ENCODE peak calls at places on chromosomes 16 and 17, in ten cellular contexts. T is ascending aorta, G is brain microvascular endothelial cell, K is tibial artery, C is IMR-90, D is spleen, V is body of pancreas, N is fibroblast of villous mesenchyme, R is SK-N-SH, H is AG04450. Q is an unnamed sample.

GRCh38 chr16:88922826-88923410 is 54.1 kb downstream of the CBFA2T3 start:
- DNase-seq in K (no peak), H (no peak), D (no peak), C (no peak), N (no peak), V (no peak), G (no peak), T (no peak), R (no peak), Q (no peak)

GRCh38 chr17:67491009-67491677 is 114.1 kb downstream of the PITPNC1 start:
- DNase-seq in T (peak; percentile 77), D (peak; percentile 81), C (peak; percentile 98), H (peak; percentile 93), G (peak; percentile 100), R (peak; percentile 89), V (peak; percentile 99), N (peak; percentile 99), K (peak; percentile 89), Q (peak; percentile 98)

GRCh38 chr17:78890111-78890897 is 12.7 kb downstream of the CEP295NL start:
- DNase-seq in C (no peak), V (no peak), T (peak; percentile 46), R (no peak), N (peak; percentile 96), H (no peak), G (no peak), K (peak; percentile 74), D (peak; percentile 94), Q (no peak)

GRCh38 chr17:82559779-82560642 is 40.5 kb downstream of the FOXK2 start:
- DNase-seq in H (no peak), K (no peak), V (no peak), R (no peak), G (no peak), D (no peak), T (no peak), N (peak; percentile 28), C (no peak), Q (no peak)

GRCh38 chr17:10842658-10843057 is 4.8 kb upstream of the PIRT start:
- DNase-seq in C (no peak), G (no peak), D (no peak), H (no peak), T (no peak), K (no peak), R (no peak), N (no peak), V (no peak), Q (no peak)

GRCh38 chr17:76725580-76726230 is 701 bp downstream of the JMJD6 start:
- DNase-seq in V (peak; percentile 91), K (peak; percentile 73), R (peak; percentile 79), D (peak; percentile 93), G (no peak), H (no peak), C (peak; percentile 40), T (peak; percentile 60), N (peak; percentile 72), Q (peak; percentile 28)

GRCh38 chr17:47119746-47120520 is 69.2 kb downstream of the CDC27 start:
- DNase-seq in T (no peak), C (peak; percentile 76), D (no peak), V (no peak), G (no peak), H (peak; percentile 24), N (peak; percentile 28), K (no peak), R (no peak), Q (peak; percentile 51)

GRCh38 chr17:80861360-80861861 is 130.2 kb upstream of the CHMP6 start:
- DNase-seq in K (no peak), N (peak; percentile 32), V (no peak), H (no peak), T (no peak), G (no peak), R (peak; percentile 91), C (no peak), D (peak; percentile 22), Q (no peak)

GRCh38 chr17:2982854-2983636 is 80.4 kb downstream of the OR1D5 start:
- DNase-seq in R (no peak), D (peak; percentile 68), T (no peak), H (peak; percentile 77), G (no peak), K (peak; percentile 81), N (peak; percentile 93), C (peak; percentile 89), V (peak; percentile 53), Q (peak; percentile 94)

GRCh38 chr17:6661464-6661848 is 9.9 kb downstream of the C17orf100 start:
- DNase-seq in H (no peak), C (no peak), G (no peak), D (no peak), T (no peak), R (no peak), K (no peak), V (no peak), N (no peak), Q (no peak)

GRCh38 chr17:38920374-38921291 is 4.8 kb upstream of the LASP1NB start:
- DNase-seq in T (no peak), G (no peak), D (peak; percentile 49), N (no peak), R (no peak), V (no peak), H (no peak), K (no peak), C (no peak), Q (no peak)

GRCh38 chr17:4743898-4744297 is 4.2 kb upstream of the CXCL16 start:
- DNase-seq in G (no peak), K (no peak), V (no peak), R (no peak), C (no peak), T (no peak), H (no peak), N (no peak), D (peak; percentile 50), Q (no peak)

GRCh38 chr17:74354123-74354522 is 7.5 kb downstream of the BTBD17 start:
- DNase-seq in N (no peak), D (peak; percentile 88), V (peak; percentile 44), H (no peak), T (no peak), K (peak; percentile 26), R (peak; percentile 94), G (no peak), C (no peak), Q (no peak)

GRCh38 chr17:40419559-40420331 is 2.0 kb upstream of the TOP2A start:
- DNase-seq in N (no peak), H (no peak), V (no peak), K (no peak), C (no peak), D (no peak), T (no peak), G (no peak), R (peak; percentile 47), Q (no peak)

GRCh38 chr17:40418428-40418706 is 671 bp upstream of the TOP2A start:
- DNase-seq in R (no peak), C (no peak), N (no peak), V (no peak), K (no peak), H (no peak), T (no peak), D (no peak), G (no peak), Q (no peak)

GRCh38 chr17:40425741-40426140 is 8.0 kb upstream of the TOP2A start:
- DNase-seq in R (no peak), K (no peak), N (no peak), H (no peak), V (no peak), G (no peak), D (no peak), C (no peak), T (no peak), Q (no peak)

GRCh38 chr17:40427002-40427491 is 9.4 kb upstream of the TOP2A start:
- DNase-seq in T (no peak), N (no peak), D (no peak), R (no peak), C (no peak), V (no peak), H (no peak), K (no peak), G (no peak), Q (no peak)

GRCh38 chr17:40422990-40423611 is 5.4 kb upstream of the TOP2A start:
- DNase-seq in K (no peak), V (no peak), D (no peak), C (no peak), H (no peak), T (no peak), R (no peak), N (no peak), G (no peak), Q (no peak)
- TF ChIP-seq CTCF in K (no peak), V (no peak), D (no peak), C (no peak), H (no peak), T (no peak), R (no peak), N (peak; percentile 18), G (peak; percentile 35), Q (peak; percentile 9)

DNA sequence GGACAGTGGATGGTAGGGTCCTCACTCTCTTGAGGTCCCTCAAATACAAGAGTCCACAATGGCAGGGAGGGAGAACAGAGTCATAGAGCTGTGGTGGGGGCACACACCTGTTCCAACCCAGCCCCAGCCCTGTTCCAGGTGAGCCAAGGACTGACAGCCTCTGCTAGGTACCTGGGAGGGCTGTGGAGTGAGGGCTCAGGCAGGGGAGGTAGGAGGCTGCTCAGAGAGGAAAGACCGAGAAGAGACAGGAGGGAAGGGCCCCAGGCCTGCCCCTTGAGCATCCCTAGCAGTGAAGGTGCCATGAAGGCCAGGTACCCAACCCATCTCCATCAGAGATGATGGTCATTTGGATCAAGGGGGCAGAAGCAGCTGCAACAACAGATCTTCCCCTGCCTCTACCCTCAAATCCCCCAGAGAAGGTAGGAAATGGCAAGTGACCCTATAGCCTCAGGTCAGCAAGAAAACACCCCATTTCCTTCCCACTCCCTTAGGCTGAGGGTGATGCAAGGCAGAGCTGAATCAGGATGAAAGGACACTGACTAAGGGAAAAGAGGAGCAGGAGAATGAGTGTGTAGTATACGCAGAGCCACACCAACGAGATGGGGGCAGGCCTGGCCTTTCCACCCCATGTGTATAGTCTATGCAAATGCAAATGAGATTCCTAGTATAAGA is 28.6 kb downstream of the CD300LG start:
- DNase-seq in T (no peak), N (no peak), H (no peak), C (no peak), R (no peak), D (peak; percentile 33), K (no peak), V (no peak), G (no peak), Q (no peak)
- H3K4me3 ChIP-seq in T (no peak overlapping the region), N (no peak overlapping the region), H (no peak overlapping the region), C (no peak overlapping the region), R (no peak overlapping the region), D (no peak overlapping the region), K (no peak overlapping the region), V (no peak overlapping the region), G (no peak overlapping the region), Q (no peak overlapping the region)

DNA sequence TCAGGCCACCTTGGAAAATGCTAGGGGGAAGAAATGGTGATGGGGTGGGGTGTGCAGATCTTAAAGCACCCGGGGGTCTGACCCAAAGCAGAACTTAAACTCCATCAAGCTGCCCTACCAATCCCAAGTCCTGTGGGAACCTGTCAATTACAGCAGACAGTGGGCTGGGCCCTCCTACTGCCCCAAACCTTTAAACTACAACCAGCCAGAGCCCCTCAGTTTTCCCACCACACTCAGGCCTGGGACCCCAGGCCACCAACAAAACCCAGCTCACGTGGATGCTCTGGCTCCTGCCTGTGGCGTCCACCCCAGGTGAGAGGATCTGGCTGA is 2.7 kb downstream of the MYO18A start:
- DNase-seq in G (no peak), N (no peak), C (no peak), H (no peak), T (no peak), D (no peak), R (no peak), K (no peak), V (no peak), Q (no peak)
- TF ChIP-seq CTCF in G (no peak), N (no peak), C (no peak), H (no peak), T (no peak), D (no peak), R (no peak), K (no peak), V (no peak), Q (no peak)

GRCh38 chr17:45428050-45428953 is 4.4 kb downstream of the ARHGAP27 start:
- DNase-seq in C (peak; percentile 42), R (peak; percentile 94), H (peak; percentile 8), T (no peak), N (peak; percentile 58), K (peak; percentile 60), D (peak; percentile 95), V (peak; percentile 83), G (peak; percentile 40), Q (peak; percentile 59)
- H3K4me3 ChIP-seq in C (no peak overlapping the region), R (no peak overlapping the region), H (no peak overlapping the region), T (peak overlapping the region; percentile 37), N (no peak overlapping the region), K (no peak overlapping the region), D (peak overlapping the region; percentile 3), V (no peak overlapping the region), G (no peak overlapping the region), Q (no peak overlapping the region)

Q was measured in fibroblast of pulmonary artery.